ENCODE peak calls at places on chromosomes 13 and 19, in four cellular contexts. Z is choroid plexus epithelial cell, E is esophagus squamous epithelium, X is Peyer's patch. S is an unnamed sample.

GRCh38 chr19:1026189-1027019 is at the start of gene CNN2:
- DNase-seq in E (no peak), X (peak; percentile 84), Z (peak; percentile 81), S (peak; percentile 76)

GRCh38 chr19:55486971-55487883 is 1.0 kb upstream of the SSC5D start:
- DNase-seq in Z (peak; percentile 96), E (no peak), X (no peak), S (peak; percentile 89)

GRCh38 chr13:98476106-98476505 is 100.8 kb downstream of the STK24 start:
- DNase-seq in X (no peak), E (no peak), Z (no peak), S (no peak)

GRCh38 chr19:29658221-29658991 is 6.9 kb upstream of the PLEKHF1 start:
- DNase-seq in X (no peak), Z (no peak), E (no peak), S (no peak)

GRCh38 chr13:97125051-97125809 is 96.9 kb upstream of the MBNL2 start:
- DNase-seq in X (no peak), E (no peak), Z (peak; percentile 91), S (peak; percentile 98)

GRCh38 chr19:51158474-51159129 is 16.5 kb downstream of the SIGLEC7 start:
- DNase-seq in E (no peak), X (no peak), Z (peak; percentile 49), S (peak; percentile 12)

GRCh38 chr13:52695856-52696255 is 43.2 kb downstream of the SUGT1 start:
- DNase-seq in X (no peak), E (no peak), Z (peak; percentile 75), S (peak; percentile 65)

GRCh38 chr13:104140557-104140956 is 1074.3 kb upstream of the SLC10A2 start:
- DNase-seq in E (no peak), Z (peak; percentile 79), X (no peak), S (no peak)

GRCh38 chr13:24148414-24149305 is 11.9 kb upstream of the SPATA13 start:
- DNase-seq in E (no peak), Z (peak; percentile 94), X (peak; percentile 58), S (peak; percentile 94)

GRCh38 chr13:35599385-35599784 is 122.9 kb upstream of the MAB21L1 start:
- DNase-seq in X (no peak), Z (peak; percentile 13), E (no peak), S (no peak)

GRCh38 chr13:43185206-43185605 is 161.8 kb downstream of the DNAJC15 start:
- DNase-seq in E (no peak), Z (no peak), X (no peak), S (no peak)

GRCh38 chr13:28819748-28820098 is 416 bp upstream of the MTUS2 start:
- DNase-seq in X (peak; percentile 65), E (no peak), Z (peak; percentile 55), S (peak; percentile 49)

GRCh38 chr19:10612515-10613119 is 12.7 kb upstream of the SLC44A2 start:
- DNase-seq in X (peak; percentile 59), E (no peak), Z (no peak), S (no peak)

GRCh38 chr19:4396949-4397783 is 3.2 kb downstream of the SH3GL1 start:
- DNase-seq in X (no peak), Z (no peak), E (no peak), S (no peak)

GRCh38 chr13:25871389-25872125 is 180.3 kb downstream of the SHISA2 start:
- DNase-seq in X (no peak), E (no peak), Z (no peak), S (no peak)

GRCh38 chr13:27833206-27833605 is 40.9 kb downstream of the GSX1 start:
- DNase-seq in E (no peak), Z (no peak), X (no peak), S (no peak)

GRCh38 chr19:10858204-10858828 is 10.1 kb downstream of the C19orf38 start:
- DNase-seq in X (no peak), Z (peak; percentile 37), E (no peak), S (no peak)

GRCh38 chr19:41226053-41226873 is 7.2 kb downstream of the AXL start:
- DNase-seq in X (peak; percentile 84), Z (peak; percentile 77), E (no peak), S (peak; percentile 87)

GRCh38 chr13:30572859-30573275 is 44.9 kb upstream of the USPL1 start:
- DNase-seq in E (no peak), Z (peak; percentile 76), X (no peak), S (peak; percentile 72)
- TF ChIP-seq CTCF in E (no peak), Z (peak; percentile 54), X (peak; percentile 24), S (peak; percentile 14)

GRCh38 chr13:49789961-49790360 is 2.5 kb downstream of the KPNA3 start:
- DNase-seq in Z (no peak), X (no peak), E (no peak), S (no peak)
- H3K4me3 ChIP-seq in Z (no peak overlapping the region), X (no peak overlapping the region), E (no peak overlapping the region), S (no peak overlapping the region)

DNA sequence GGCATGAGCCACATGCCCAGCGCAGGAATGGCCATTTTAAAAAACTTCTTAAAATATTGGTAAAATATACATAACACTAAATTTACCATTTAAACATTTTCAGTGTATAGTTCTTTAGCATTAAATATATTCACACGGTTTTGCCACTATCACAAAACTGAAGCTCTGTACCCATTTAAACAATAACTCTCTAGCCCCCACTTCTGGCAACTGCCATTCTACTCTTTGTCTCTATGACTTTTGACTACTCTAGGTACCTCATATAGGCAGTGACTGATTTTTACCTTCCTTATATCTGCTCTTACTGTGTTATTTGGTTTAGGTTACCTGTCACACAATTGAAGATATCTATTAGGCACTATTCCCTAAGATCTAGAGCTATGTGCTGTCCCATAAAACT is 2.3 kb upstream of the KBTBD7 start:
- DNase-seq in E (no peak), X (no peak), Z (peak; percentile 43), S (no peak)
- TF ChIP-seq CTCF in E (peak; percentile 5), X (no peak), Z (peak; percentile 52), S (peak; percentile 41)

DNA sequence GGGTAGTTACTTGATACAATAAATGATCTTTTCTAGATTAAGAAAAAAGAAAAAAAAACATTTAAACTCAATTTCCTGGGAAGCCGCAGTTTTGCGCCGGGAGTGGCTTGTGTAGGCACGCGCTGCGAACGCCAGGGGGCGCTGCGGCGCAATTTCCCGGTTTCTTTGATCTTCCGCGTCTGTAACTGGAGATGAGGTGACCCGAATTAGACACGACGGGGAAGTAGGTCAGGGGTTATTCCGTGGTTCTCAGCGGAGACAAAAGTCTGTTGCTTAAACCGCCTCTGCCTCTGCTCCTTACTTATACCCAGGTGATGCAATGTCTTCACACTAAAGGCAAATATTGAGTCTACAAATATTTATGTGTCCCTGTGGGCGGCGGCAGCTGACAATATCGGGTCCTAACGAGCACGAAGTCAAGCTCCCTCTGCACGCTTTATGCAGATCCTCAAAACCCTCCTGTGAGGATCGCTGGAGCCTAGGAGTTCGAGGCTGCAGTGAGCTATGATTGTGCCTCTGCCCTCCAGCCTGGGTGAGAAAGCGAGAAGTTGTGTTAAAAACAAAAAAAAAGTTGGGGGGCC is 15.2 kb downstream of the STXBP2 start:
- DNase-seq in E (peak; percentile 24), X (peak; percentile 87), Z (peak; percentile 92), S (peak; percentile 88)
- H3K4me3 ChIP-seq in E (no peak overlapping the region), X (no peak overlapping the region), Z (peak overlapping the region; percentile 7), S (peak overlapping the region; percentile 33)